ENCODE peak calls at places on chromosomes 13 and 19, in five cellular contexts. E is CD8-positive, alpha-beta T cell; I is AG04449; X is cardiac fibroblast; P is coronary artery. M is an unnamed sample.
A peak's percentile ranks its signal among the peaks of the same experiment; 100 is the strongest.

GRCh38 chr13:89375839-89376238 is 1704.7 kb downstream of the SLITRK5 start:
- DNase-seq in X (peak; percentile 91), P (no peak), E (no peak), I (no peak), M (peak; percentile 60)

GRCh38 chr13:97018029-97018819 is 23.9 kb upstream of the OXGR1 start:
- DNase-seq in X (peak; percentile 75), I (no peak), E (no peak), P (no peak), M (peak; percentile 53)

GRCh38 chr19:43538922-43539321 is 5.9 kb downstream of the ZNF575 start:
- DNase-seq in P (no peak), E (no peak), X (no peak), I (no peak), M (no peak)

GRCh38 chr19:41795031-41795461 is 1.3 kb upstream of the CEACAM3 start:
- DNase-seq in P (no peak), I (no peak), X (peak; percentile 43), E (peak; percentile 29), M (peak; percentile 41)

GRCh38 chr19:16654151-16654550 is 5.8 kb downstream of the SMIM7 start:
- DNase-seq in I (no peak), E (no peak), P (no peak), X (no peak), M (no peak)

GRCh38 chr19:47020992-47021496 is 1.4 kb downstream of the NPAS1 start:
- DNase-seq in I (no peak), E (no peak), P (no peak), X (peak; percentile 36), M (no peak)

GRCh38 chr13:102589291-102589822 is 7.4 kb upstream of the TPP2 start:
- DNase-seq in X (no peak), E (no peak), P (no peak), I (no peak), M (no peak)

GRCh38 chr19:10111405-10111811 is at the start of gene P2RY11:
- DNase-seq in X (no peak), E (no peak), I (no peak), P (no peak), M (no peak)

GRCh38 chr19:10256970-10257615 is 5.1 kb downstream of the MRPL4 start:
- DNase-seq in E (no peak), P (no peak), X (no peak), I (no peak), M (no peak)

GRCh38 chr13:93268327-93269028 is 41.9 kb downstream of the GPC6 start:
- DNase-seq in E (no peak), P (no peak), I (no peak), X (no peak), M (no peak)

GRCh38 chr13:42821437-42821836 is 40.1 kb downstream of the FAM216B start:
- DNase-seq in X (peak; percentile 78), I (no peak), E (no peak), P (no peak), M (peak; percentile 76)

GRCh38 chr19:19582471-19582870 is 36.0 kb downstream of the PBX4 start:
- DNase-seq in E (no peak), I (no peak), X (no peak), P (no peak), M (no peak)

GRCh38 chr13:91467236-91467635 is 68.8 kb downstream of the GPC5 start:
- DNase-seq in I (no peak), E (no peak), P (no peak), X (no peak), M (no peak)

GRCh38 chr13:32047088-32047487 is 15.5 kb downstream of the FRY start:
- DNase-seq in I (no peak), P (no peak), X (no peak), E (no peak), M (no peak)

GRCh38 chr13:60047943-60048342 is 115.8 kb downstream of the DIAPH3 start:
- DNase-seq in I (no peak), X (peak; percentile 4), P (no peak), E (no peak), M (peak; percentile 8)

GRCh38 chr19:22533761-22534160 is 100.4 kb upstream of the ZNF492 start:
- DNase-seq in P (no peak), X (no peak), I (no peak), E (no peak), M (no peak)

GRCh38 chr13:96898855-96899254 is 95.4 kb downstream of the OXGR1 start:
- DNase-seq in P (no peak), E (no peak), I (no peak), X (no peak), M (no peak)

GRCh38 chr19:33815410-33816340 is 19.0 kb downstream of the KCTD15 start:
- DNase-seq in X (peak; percentile 32), P (no peak), I (no peak), E (no peak), M (peak; percentile 54)

GRCh38 chr19:9793051-9793591 is 24.6 kb upstream of the ZNF846 start:
- DNase-seq in I (no peak), E (peak; percentile 56), X (peak; percentile 64), P (no peak), M (peak; percentile 28)

GRCh38 chr19:5680437-5681368 is at the start of the genes HSD11B1L and MICOS13:
- DNase-seq in I (peak; percentile 91), E (peak; percentile 97), P (peak; percentile 99), X (peak; percentile 99), M (peak; percentile 97)

GRCh38 chr19:42197375-42197817 is 20.1 kb downstream of the DEDD2 start:
- DNase-seq in P (no peak), X (no peak), E (no peak), I (no peak), M (no peak)

GRCh38 chr19:16389848-16390247 is 65.2 kb downstream of the KLF2 start:
- DNase-seq in X (no peak), E (no peak), I (no peak), P (no peak), M (no peak)

GRCh38 chr19:5060591-5061339 is 91.9 kb downstream of the KDM4B start:
- DNase-seq in P (no peak), E (no peak), X (no peak), I (no peak), M (no peak)

GRCh38 chr19:5026706-5027273 is 57.9 kb downstream of the KDM4B start:
- DNase-seq in P (no peak), E (no peak), X (peak; percentile 27), I (no peak), M (no peak)

GRCh38 chr13:52848455-52849190 is at the start of gene PCDH8:
- DNase-seq in P (no peak), X (no peak), I (no peak), E (no peak), M (no peak)

GRCh38 chr13:43937839-43938238 is 58.1 kb downstream of the LACC1 start:
- DNase-seq in X (no peak), P (no peak), I (no peak), E (no peak), M (no peak)

GRCh38 chr19:48321372-48321621 is 4.1 kb upstream of the EMP3 start:
- DNase-seq in E (peak; percentile 91), I (no peak), P (peak; percentile 96), X (peak; percentile 96), M (peak; percentile 89)

GRCh38 chr13:103067751-103068563 is 1.7 kb upstream of the SLC10A2 start:
- DNase-seq in I (no peak), P (no peak), E (no peak), X (no peak), M (peak; percentile 5)

GRCh38 chr13:49759503-49759902 is 33.0 kb downstream of the KPNA3 start:
- DNase-seq in X (no peak), I (no peak), E (no peak), P (no peak), M (no peak)

GRCh38 chr13:85170372-85170771 is 628.8 kb downstream of the SLITRK6 start:
- DNase-seq in I (no peak), X (no peak), E (no peak), P (no peak), M (peak; percentile 3)

GRCh38 chr13:111339366-111340143 is 19.1 kb downstream of the TEX29 start:
- DNase-seq in E (no peak), P (no peak), I (no peak), X (no peak), M (no peak)

GRCh38 chr19:55355213-55355821 is 798 bp upstream of the COX6B2 start:
- DNase-seq in I (no peak), X (no peak), P (no peak), E (no peak), M (peak; percentile 86)

GRCh38 chr19:36688058-36688457 is 646 bp downstream of the ZNF567 start:
- DNase-seq in P (no peak), X (no peak), E (no peak), I (no peak), M (peak; percentile 5)

GRCh38 chr19:1872807-1873523 is 9.6 kb upstream of the KLF16 start:
- DNase-seq in P (no peak), E (no peak), I (no peak), X (no peak), M (no peak)

GRCh38 chr19:1871630-1872029 is 8.3 kb upstream of the KLF16 start:
- DNase-seq in P (no peak), X (no peak), E (no peak), I (no peak), M (no peak)

GRCh38 chr19:1873524-1874473 is 10.4 kb upstream of the KLF16 start:
- DNase-seq in E (no peak), P (no peak), X (no peak), I (no peak), M (no peak)

GRCh38 chr19:1868971-1869370 is 5.6 kb upstream of the KLF16 start:
- DNase-seq in P (no peak), I (no peak), X (no peak), E (no peak), M (no peak)

GRCh38 chr19:1871140-1871597 is 7.8 kb upstream of the KLF16 start:
- DNase-seq in X (no peak), E (no peak), P (no peak), I (no peak), M (no peak)
- H3K4me3 ChIP-seq in X (no peak overlapping the region), E (no peak overlapping the region), P (no peak overlapping the region), I (no peak overlapping the region), M (no peak overlapping the region)

GRCh38 chr13:61286148-61286745 is 129.4 kb downstream of the PCDH20 start:
- DNase-seq in X (no peak), E (no peak), P (no peak), I (no peak), M (peak; percentile 38)
- TF ChIP-seq CTCF in X (no peak), E (no peak), P (no peak), I (no peak), M (peak; percentile 15)

GRCh38 chr13:48038763-48039162 is 1.2 kb downstream of the NUDT15 start:
- DNase-seq in X (no peak), E (no peak), I (no peak), P (no peak), M (no peak)
- H3K4me3 ChIP-seq in X (no peak overlapping the region), E (no peak overlapping the region), I (no peak overlapping the region), P (no peak overlapping the region), M (no peak overlapping the region)

GRCh38 chr19:32717496-32717895 is 2.1 kb upstream of the TDRD12 start:
- DNase-seq in P (no peak), I (no peak), E (no peak), X (no peak), M (no peak)

GRCh38 chr19:32708457-32708856 is 11.1 kb upstream of the TDRD12 start:
- DNase-seq in E (no peak), X (no peak), P (no peak), I (no peak), M (no peak)

DNA sequence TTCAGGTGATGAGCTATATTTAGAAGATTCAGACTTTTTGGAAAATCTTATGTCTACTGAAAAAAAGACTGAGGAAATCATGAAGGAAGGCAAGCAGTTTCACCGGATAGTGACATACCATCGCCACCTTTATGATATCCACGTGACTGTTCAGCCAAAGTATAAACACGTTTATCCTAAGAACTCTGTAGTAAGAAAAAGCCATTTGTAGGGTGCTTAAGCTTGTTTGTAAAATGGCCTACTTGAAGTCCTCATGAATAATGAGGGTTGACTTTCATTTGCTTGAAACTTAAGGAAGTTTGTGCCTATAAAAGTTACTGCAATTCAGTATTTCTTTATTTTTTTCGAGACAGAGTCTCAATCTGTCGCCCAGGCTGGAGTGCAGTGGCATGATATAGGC is 7.8 kb upstream of the TDRD12 start:
- DNase-seq in X (no peak), P (no peak), E (no peak), I (no peak), M (no peak)
- TF ChIP-seq CTCF in X (no peak), P (no peak), E (no peak), I (no peak), M (no peak)